ENCODE peak calls at places on chromosome 7, in ten cellular contexts. One of them, this sample, is unnamed.

GRCh38 chr7:155230169-155230593 is 67.5 kb upstream of the INSIG1 start:
- DNase-seq in AG04450: peak
- DNase-seq in endothelial cell: no peak
- DNase-seq in stimulated activated CD4-positive, alpha-beta T cell treated with anti-CD3 and anti-CD28 coated beads, Interleukin-12 subunit alpha, Interleukin-12 subunit beta, amount 100 ng/mL, for 4 hours: no peak
- DNase-seq in adipocyte: peak
- DNase-seq in Right ventricle myocardium superior: no peak
- DNase-seq in HCT116: peak
- DNase-seq in activated gamma-delta T cell treated with anti-CD3 and anti-CD28 coated beads, Interleukin-2, amount 50 U/mL, for 16 hours: no peak
- DNase-seq in Peyer's patch: peak
- DNase-seq in adrenal gland: peak
- DNase-seq in this sample: no peak

GRCh38 chr7:28276303-28276702 is 95.7 kb upstream of the JAZF1 start:
- DNase-seq in AG04450: no peak
- DNase-seq in endothelial cell: no peak
- DNase-seq in stimulated activated CD4-positive, alpha-beta T cell treated with anti-CD3 and anti-CD28 coated beads, Interleukin-12 subunit alpha, Interleukin-12 subunit beta, amount 100 ng/mL, for 4 hours: no peak
- DNase-seq in adipocyte: peak
- DNase-seq in Right ventricle myocardium superior: no peak
- DNase-seq in HCT116: no peak
- DNase-seq in activated gamma-delta T cell treated with anti-CD3 and anti-CD28 coated beads, Interleukin-2, amount 50 U/mL, for 16 hours: no peak
- DNase-seq in Peyer's patch: no peak
- DNase-seq in adrenal gland: no peak
- DNase-seq in this sample: no peak

GRCh38 chr7:116089293-116089692 is 58.7 kb upstream of the TFEC start:
- DNase-seq in AG04450: no peak
- DNase-seq in endothelial cell: no peak
- DNase-seq in stimulated activated CD4-positive, alpha-beta T cell treated with anti-CD3 and anti-CD28 coated beads, Interleukin-12 subunit alpha, Interleukin-12 subunit beta, amount 100 ng/mL, for 4 hours: no peak
- DNase-seq in adipocyte: no peak
- DNase-seq in Right ventricle myocardium superior: no peak
- DNase-seq in HCT116: no peak
- DNase-seq in activated gamma-delta T cell treated with anti-CD3 and anti-CD28 coated beads, Interleukin-2, amount 50 U/mL, for 16 hours: no peak
- DNase-seq in Peyer's patch: no peak
- DNase-seq in adrenal gland: no peak
- DNase-seq in this sample: no peak

GRCh38 chr7:103076767-103077166 is 1.8 kb downstream of the ARMC10 start:
- DNase-seq in AG04450: no peak
- DNase-seq in endothelial cell: no peak
- DNase-seq in stimulated activated CD4-positive, alpha-beta T cell treated with anti-CD3 and anti-CD28 coated beads, Interleukin-12 subunit alpha, Interleukin-12 subunit beta, amount 100 ng/mL, for 4 hours: no peak
- DNase-seq in adipocyte: no peak
- DNase-seq in Right ventricle myocardium superior: peak
- DNase-seq in HCT116: no peak
- DNase-seq in activated gamma-delta T cell treated with anti-CD3 and anti-CD28 coated beads, Interleukin-2, amount 50 U/mL, for 16 hours: no peak
- DNase-seq in Peyer's patch: no peak
- DNase-seq in adrenal gland: peak
- DNase-seq in this sample: no peak

GRCh38 chr7:158317238-158318205 is 270.1 kb downstream of the PTPRN2 start:
- DNase-seq in AG04450: no peak
- DNase-seq in endothelial cell: no peak
- DNase-seq in stimulated activated CD4-positive, alpha-beta T cell treated with anti-CD3 and anti-CD28 coated beads, Interleukin-12 subunit alpha, Interleukin-12 subunit beta, amount 100 ng/mL, for 4 hours: no peak
- DNase-seq in adipocyte: no peak
- DNase-seq in Right ventricle myocardium superior: no peak
- DNase-seq in HCT116: no peak
- DNase-seq in activated gamma-delta T cell treated with anti-CD3 and anti-CD28 coated beads, Interleukin-2, amount 50 U/mL, for 16 hours: no peak
- DNase-seq in Peyer's patch: no peak
- DNase-seq in adrenal gland: peak
- DNase-seq in this sample: peak

GRCh38 chr7:101114492-101114891 is 12.4 kb upstream of the SERPINE1 start:
- DNase-seq in AG04450: no peak
- DNase-seq in endothelial cell: no peak
- DNase-seq in stimulated activated CD4-positive, alpha-beta T cell treated with anti-CD3 and anti-CD28 coated beads, Interleukin-12 subunit alpha, Interleukin-12 subunit beta, amount 100 ng/mL, for 4 hours: no peak
- DNase-seq in adipocyte: no peak
- DNase-seq in Right ventricle myocardium superior: no peak
- DNase-seq in HCT116: no peak
- DNase-seq in activated gamma-delta T cell treated with anti-CD3 and anti-CD28 coated beads, Interleukin-2, amount 50 U/mL, for 16 hours: no peak
- DNase-seq in Peyer's patch: no peak
- DNase-seq in adrenal gland: no peak
- DNase-seq in this sample: no peak

GRCh38 chr7:44981035-44981706 is 2.4 kb upstream of the MYO1G start:
- DNase-seq in AG04450: no peak
- DNase-seq in endothelial cell: no peak
- DNase-seq in stimulated activated CD4-positive, alpha-beta T cell treated with anti-CD3 and anti-CD28 coated beads, Interleukin-12 subunit alpha, Interleukin-12 subunit beta, amount 100 ng/mL, for 4 hours: peak
- DNase-seq in adipocyte: no peak
- DNase-seq in Right ventricle myocardium superior: peak
- DNase-seq in HCT116: no peak
- DNase-seq in activated gamma-delta T cell treated with anti-CD3 and anti-CD28 coated beads, Interleukin-2, amount 50 U/mL, for 16 hours: no peak
- DNase-seq in Peyer's patch: no peak
- DNase-seq in adrenal gland: no peak
- DNase-seq in this sample: no peak

GRCh38 chr7:134785842-134786241 is 6.4 kb downstream of the CALD1 start:
- DNase-seq in AG04450: no peak
- DNase-seq in endothelial cell: no peak
- DNase-seq in stimulated activated CD4-positive, alpha-beta T cell treated with anti-CD3 and anti-CD28 coated beads, Interleukin-12 subunit alpha, Interleukin-12 subunit beta, amount 100 ng/mL, for 4 hours: no peak
- DNase-seq in adipocyte: no peak
- DNase-seq in Right ventricle myocardium superior: no peak
- DNase-seq in HCT116: no peak
- DNase-seq in activated gamma-delta T cell treated with anti-CD3 and anti-CD28 coated beads, Interleukin-2, amount 50 U/mL, for 16 hours: no peak
- DNase-seq in Peyer's patch: no peak
- DNase-seq in adrenal gland: no peak
- DNase-seq in this sample: no peak

GRCh38 chr7:65927489-65928448 is 54.2 kb downstream of the GUSB start:
- DNase-seq in AG04450: no peak
- DNase-seq in endothelial cell: no peak
- DNase-seq in stimulated activated CD4-positive, alpha-beta T cell treated with anti-CD3 and anti-CD28 coated beads, Interleukin-12 subunit alpha, Interleukin-12 subunit beta, amount 100 ng/mL, for 4 hours: no peak
- DNase-seq in adipocyte: no peak
- DNase-seq in Right ventricle myocardium superior: no peak
- DNase-seq in HCT116: no peak
- DNase-seq in activated gamma-delta T cell treated with anti-CD3 and anti-CD28 coated beads, Interleukin-2, amount 50 U/mL, for 16 hours: no peak
- DNase-seq in Peyer's patch: no peak
- DNase-seq in adrenal gland: no peak
- DNase-seq in this sample: no peak

GRCh38 chr7:139562972-139563565 is 39.6 kb downstream of the CLEC2L start:
- DNase-seq in AG04450: no peak
- DNase-seq in endothelial cell: no peak
- DNase-seq in stimulated activated CD4-positive, alpha-beta T cell treated with anti-CD3 and anti-CD28 coated beads, Interleukin-12 subunit alpha, Interleukin-12 subunit beta, amount 100 ng/mL, for 4 hours: no peak
- DNase-seq in adipocyte: no peak
- DNase-seq in Right ventricle myocardium superior: no peak
- DNase-seq in HCT116: no peak
- DNase-seq in activated gamma-delta T cell treated with anti-CD3 and anti-CD28 coated beads, Interleukin-2, amount 50 U/mL, for 16 hours: no peak
- DNase-seq in Peyer's patch: no peak
- DNase-seq in adrenal gland: no peak
- DNase-seq in this sample: no peak

GRCh38 chr7:2633538-2634264 is 1.9 kb downstream of the TTYH3 start:
- DNase-seq in AG04450: peak
- DNase-seq in endothelial cell: no peak
- DNase-seq in stimulated activated CD4-positive, alpha-beta T cell treated with anti-CD3 and anti-CD28 coated beads, Interleukin-12 subunit alpha, Interleukin-12 subunit beta, amount 100 ng/mL, for 4 hours: peak
- DNase-seq in adipocyte: peak
- DNase-seq in Right ventricle myocardium superior: peak
- DNase-seq in HCT116: no peak
- DNase-seq in activated gamma-delta T cell treated with anti-CD3 and anti-CD28 coated beads, Interleukin-2, amount 50 U/mL, for 16 hours: peak
- DNase-seq in Peyer's patch: no peak
- DNase-seq in adrenal gland: peak
- DNase-seq in this sample: no peak

GRCh38 chr7:23893172-23893941 is 183.3 kb downstream of the STK31 start:
- DNase-seq in AG04450: peak
- DNase-seq in endothelial cell: no peak
- DNase-seq in stimulated activated CD4-positive, alpha-beta T cell treated with anti-CD3 and anti-CD28 coated beads, Interleukin-12 subunit alpha, Interleukin-12 subunit beta, amount 100 ng/mL, for 4 hours: no peak
- DNase-seq in adipocyte: peak
- DNase-seq in Right ventricle myocardium superior: no peak
- DNase-seq in HCT116: no peak
- DNase-seq in activated gamma-delta T cell treated with anti-CD3 and anti-CD28 coated beads, Interleukin-2, amount 50 U/mL, for 16 hours: no peak
- DNase-seq in Peyer's patch: no peak
- DNase-seq in adrenal gland: no peak
- DNase-seq in this sample: peak

GRCh38 chr7:2886900-2887299 is 42.8 kb upstream of the GNA12 start:
- DNase-seq in AG04450: peak
- DNase-seq in endothelial cell: peak
- DNase-seq in stimulated activated CD4-positive, alpha-beta T cell treated with anti-CD3 and anti-CD28 coated beads, Interleukin-12 subunit alpha, Interleukin-12 subunit beta, amount 100 ng/mL, for 4 hours: peak
- DNase-seq in adipocyte: peak
- DNase-seq in Right ventricle myocardium superior: peak
- DNase-seq in HCT116: peak
- DNase-seq in activated gamma-delta T cell treated with anti-CD3 and anti-CD28 coated beads, Interleukin-2, amount 50 U/mL, for 16 hours: no peak
- DNase-seq in Peyer's patch: no peak
- DNase-seq in adrenal gland: peak
- DNase-seq in this sample: peak

GRCh38 chr7:77383333-77383740 is 32.8 kb downstream of the GSAP start:
- DNase-seq in AG04450: no peak
- DNase-seq in endothelial cell: no peak
- DNase-seq in stimulated activated CD4-positive, alpha-beta T cell treated with anti-CD3 and anti-CD28 coated beads, Interleukin-12 subunit alpha, Interleukin-12 subunit beta, amount 100 ng/mL, for 4 hours: no peak
- DNase-seq in adipocyte: peak
- DNase-seq in Right ventricle myocardium superior: no peak
- DNase-seq in HCT116: no peak
- DNase-seq in activated gamma-delta T cell treated with anti-CD3 and anti-CD28 coated beads, Interleukin-2, amount 50 U/mL, for 16 hours: no peak
- DNase-seq in Peyer's patch: no peak
- DNase-seq in adrenal gland: no peak
- DNase-seq in this sample: no peak

GRCh38 chr7:29331163-29331562 is 136.6 kb downstream of the CHN2 start:
- DNase-seq in AG04450: no peak
- DNase-seq in endothelial cell: no peak
- DNase-seq in stimulated activated CD4-positive, alpha-beta T cell treated with anti-CD3 and anti-CD28 coated beads, Interleukin-12 subunit alpha, Interleukin-12 subunit beta, amount 100 ng/mL, for 4 hours: no peak
- DNase-seq in adipocyte: no peak
- DNase-seq in Right ventricle myocardium superior: no peak
- DNase-seq in HCT116: no peak
- DNase-seq in activated gamma-delta T cell treated with anti-CD3 and anti-CD28 coated beads, Interleukin-2, amount 50 U/mL, for 16 hours: no peak
- DNase-seq in Peyer's patch: no peak
- DNase-seq in adrenal gland: no peak
- DNase-seq in this sample: no peak

GRCh38 chr7:147432068-147432467 is 1158.5 kb upstream of the C7orf33 start:
- DNase-seq in AG04450: no peak
- DNase-seq in endothelial cell: peak
- DNase-seq in stimulated activated CD4-positive, alpha-beta T cell treated with anti-CD3 and anti-CD28 coated beads, Interleukin-12 subunit alpha, Interleukin-12 subunit beta, amount 100 ng/mL, for 4 hours: no peak
- DNase-seq in adipocyte: peak
- DNase-seq in Right ventricle myocardium superior: no peak
- DNase-seq in HCT116: no peak
- DNase-seq in activated gamma-delta T cell treated with anti-CD3 and anti-CD28 coated beads, Interleukin-2, amount 50 U/mL, for 16 hours: no peak
- DNase-seq in Peyer's patch: no peak
- DNase-seq in adrenal gland: no peak
- DNase-seq in this sample: peak

GRCh38 chr7:37067961-37068536 is 343.8 kb upstream of the AOAH start:
- DNase-seq in AG04450: no peak
- DNase-seq in endothelial cell: no peak
- DNase-seq in stimulated activated CD4-positive, alpha-beta T cell treated with anti-CD3 and anti-CD28 coated beads, Interleukin-12 subunit alpha, Interleukin-12 subunit beta, amount 100 ng/mL, for 4 hours: no peak
- DNase-seq in adipocyte: no peak
- DNase-seq in Right ventricle myocardium superior: no peak
- DNase-seq in HCT116: no peak
- DNase-seq in activated gamma-delta T cell treated with anti-CD3 and anti-CD28 coated beads, Interleukin-2, amount 50 U/mL, for 16 hours: no peak
- DNase-seq in Peyer's patch: no peak
- DNase-seq in adrenal gland: no peak
- DNase-seq in this sample: peak

GRCh38 chr7:64606385-64606784 is 43.5 kb upstream of the ZNF680 start:
- DNase-seq in AG04450: no peak
- DNase-seq in endothelial cell: no peak
- DNase-seq in stimulated activated CD4-positive, alpha-beta T cell treated with anti-CD3 and anti-CD28 coated beads, Interleukin-12 subunit alpha, Interleukin-12 subunit beta, amount 100 ng/mL, for 4 hours: no peak
- DNase-seq in adipocyte: no peak
- DNase-seq in Right ventricle myocardium superior: no peak
- DNase-seq in HCT116: no peak
- DNase-seq in activated gamma-delta T cell treated with anti-CD3 and anti-CD28 coated beads, Interleukin-2, amount 50 U/mL, for 16 hours: no peak
- DNase-seq in Peyer's patch: no peak
- DNase-seq in adrenal gland: no peak
- DNase-seq in this sample: no peak

GRCh38 chr7:141073641-141074161 is at the start of gene TMEM178B:
- DNase-seq in AG04450: no peak
- DNase-seq in endothelial cell: peak
- DNase-seq in stimulated activated CD4-positive, alpha-beta T cell treated with anti-CD3 and anti-CD28 coated beads, Interleukin-12 subunit alpha, Interleukin-12 subunit beta, amount 100 ng/mL, for 4 hours: no peak
- DNase-seq in adipocyte: peak
- DNase-seq in Right ventricle myocardium superior: no peak
- DNase-seq in HCT116: no peak
- DNase-seq in activated gamma-delta T cell treated with anti-CD3 and anti-CD28 coated beads, Interleukin-2, amount 50 U/mL, for 16 hours: no peak
- DNase-seq in Peyer's patch: no peak
- DNase-seq in adrenal gland: peak
- DNase-seq in this sample: peak

GRCh38 chr7:95478139-95479037 is 7.4 kb upstream of the ASB4 start:
- DNase-seq in AG04450: no peak
- DNase-seq in endothelial cell: peak
- DNase-seq in stimulated activated CD4-positive, alpha-beta T cell treated with anti-CD3 and anti-CD28 coated beads, Interleukin-12 subunit alpha, Interleukin-12 subunit beta, amount 100 ng/mL, for 4 hours: no peak
- DNase-seq in adipocyte: peak
- DNase-seq in Right ventricle myocardium superior: no peak
- DNase-seq in HCT116: no peak
- DNase-seq in activated gamma-delta T cell treated with anti-CD3 and anti-CD28 coated beads, Interleukin-2, amount 50 U/mL, for 16 hours: no peak
- DNase-seq in Peyer's patch: no peak
- DNase-seq in adrenal gland: no peak
- DNase-seq in this sample: peak

GRCh38 chr7:132941433-132941832 is 140.5 kb downstream of the CHCHD3 start:
- DNase-seq in AG04450: no peak
- DNase-seq in endothelial cell: no peak
- DNase-seq in stimulated activated CD4-positive, alpha-beta T cell treated with anti-CD3 and anti-CD28 coated beads, Interleukin-12 subunit alpha, Interleukin-12 subunit beta, amount 100 ng/mL, for 4 hours: no peak
- DNase-seq in adipocyte: no peak
- DNase-seq in Right ventricle myocardium superior: no peak
- DNase-seq in HCT116: no peak
- DNase-seq in activated gamma-delta T cell treated with anti-CD3 and anti-CD28 coated beads, Interleukin-2, amount 50 U/mL, for 16 hours: no peak
- DNase-seq in Peyer's patch: no peak
- DNase-seq in adrenal gland: no peak
- DNase-seq in this sample: no peak

GRCh38 chr7:155274956-155275355 is 22.7 kb upstream of the INSIG1 start:
- DNase-seq in AG04450: no peak
- DNase-seq in endothelial cell: no peak
- DNase-seq in stimulated activated CD4-positive, alpha-beta T cell treated with anti-CD3 and anti-CD28 coated beads, Interleukin-12 subunit alpha, Interleukin-12 subunit beta, amount 100 ng/mL, for 4 hours: no peak
- DNase-seq in adipocyte: peak
- DNase-seq in Right ventricle myocardium superior: no peak
- DNase-seq in HCT116: no peak
- DNase-seq in activated gamma-delta T cell treated with anti-CD3 and anti-CD28 coated beads, Interleukin-2, amount 50 U/mL, for 16 hours: no peak
- DNase-seq in Peyer's patch: no peak
- DNase-seq in adrenal gland: no peak
- DNase-seq in this sample: no peak

GRCh38 chr7:147923841-147924240 is 666.7 kb upstream of the C7orf33 start:
- DNase-seq in AG04450: no peak
- DNase-seq in endothelial cell: no peak
- DNase-seq in stimulated activated CD4-positive, alpha-beta T cell treated with anti-CD3 and anti-CD28 coated beads, Interleukin-12 subunit alpha, Interleukin-12 subunit beta, amount 100 ng/mL, for 4 hours: no peak
- DNase-seq in adipocyte: no peak
- DNase-seq in Right ventricle myocardium superior: no peak
- DNase-seq in HCT116: no peak
- DNase-seq in activated gamma-delta T cell treated with anti-CD3 and anti-CD28 coated beads, Interleukin-2, amount 50 U/mL, for 16 hours: no peak
- DNase-seq in Peyer's patch: no peak
- DNase-seq in adrenal gland: no peak
- DNase-seq in this sample: no peak

GRCh38 chr7:6232534-6232933 is 39.9 kb downstream of the CYTH3 start:
- DNase-seq in AG04450: no peak
- DNase-seq in endothelial cell: no peak
- DNase-seq in stimulated activated CD4-positive, alpha-beta T cell treated with anti-CD3 and anti-CD28 coated beads, Interleukin-12 subunit alpha, Interleukin-12 subunit beta, amount 100 ng/mL, for 4 hours: no peak
- DNase-seq in adipocyte: no peak
- DNase-seq in Right ventricle myocardium superior: peak
- DNase-seq in HCT116: no peak
- DNase-seq in activated gamma-delta T cell treated with anti-CD3 and anti-CD28 coated beads, Interleukin-2, amount 50 U/mL, for 16 hours: no peak
- DNase-seq in Peyer's patch: no peak
- DNase-seq in adrenal gland: peak
- DNase-seq in this sample: no peak

GRCh38 chr7:143479055-143479766 is 1.5 kb downstream of the TAS2R41 start:
- DNase-seq in AG04450: no peak
- DNase-seq in endothelial cell: no peak
- DNase-seq in stimulated activated CD4-positive, alpha-beta T cell treated with anti-CD3 and anti-CD28 coated beads, Interleukin-12 subunit alpha, Interleukin-12 subunit beta, amount 100 ng/mL, for 4 hours: no peak
- DNase-seq in adipocyte: peak
- DNase-seq in Right ventricle myocardium superior: no peak
- DNase-seq in HCT116: no peak
- DNase-seq in activated gamma-delta T cell treated with anti-CD3 and anti-CD28 coated beads, Interleukin-2, amount 50 U/mL, for 16 hours: no peak
- DNase-seq in Peyer's patch: no peak
- DNase-seq in adrenal gland: no peak
- DNase-seq in this sample: no peak

GRCh38 chr7:155811560-155811894 is 736 bp downstream of the SHH start:
- DNase-seq in AG04450: no peak
- DNase-seq in endothelial cell: no peak
- DNase-seq in stimulated activated CD4-positive, alpha-beta T cell treated with anti-CD3 and anti-CD28 coated beads, Interleukin-12 subunit alpha, Interleukin-12 subunit beta, amount 100 ng/mL, for 4 hours: no peak
- DNase-seq in adipocyte: no peak
- DNase-seq in Right ventricle myocardium superior: no peak
- DNase-seq in HCT116: no peak
- DNase-seq in activated gamma-delta T cell treated with anti-CD3 and anti-CD28 coated beads, Interleukin-2, amount 50 U/mL, for 16 hours: no peak
- DNase-seq in Peyer's patch: no peak
- DNase-seq in adrenal gland: no peak
- DNase-seq in this sample: no peak

GRCh38 chr7:48035967-48036478 is 680 bp downstream of the C7orf57 start:
- DNase-seq in AG04450: no peak
- DNase-seq in endothelial cell: peak
- DNase-seq in stimulated activated CD4-positive, alpha-beta T cell treated with anti-CD3 and anti-CD28 coated beads, Interleukin-12 subunit alpha, Interleukin-12 subunit beta, amount 100 ng/mL, for 4 hours: no peak
- DNase-seq in adipocyte: peak
- DNase-seq in Right ventricle myocardium superior: peak
- DNase-seq in HCT116: no peak
- DNase-seq in activated gamma-delta T cell treated with anti-CD3 and anti-CD28 coated beads, Interleukin-2, amount 50 U/mL, for 16 hours: no peak
- DNase-seq in Peyer's patch: peak
- DNase-seq in adrenal gland: peak
- DNase-seq in this sample: no peak

This sample was measured in SK-N-DZ.